ENCODE peak calls at places on chromosomes 16 and 17, in four cellular contexts. U is IMR-90, L is A549, T is GM12878. C is an unnamed sample.

GRCh38 chr17:81420769-81421462 is 25.7 kb downstream of the BAHCC1 start:
- DNase-seq in U (peak; percentile 49), L (no peak), T (no peak), C (no peak)

GRCh38 chr17:60256174-60256573 is 106.4 kb downstream of the CA4 start:
- DNase-seq in U (peak; percentile 51), T (no peak), L (no peak), C (no peak)

GRCh38 chr17:10114931-10115535 is 83.4 kb downstream of the GAS7 start:
- DNase-seq in U (peak; percentile 97), L (peak; percentile 87), T (peak; percentile 13), C (no peak)

GRCh38 chr17:61002316-61002736 is 324.7 kb downstream of the BCAS3 start:
- DNase-seq in T (no peak), U (peak; percentile 79), L (peak; percentile 7), C (peak; percentile 8)

GRCh38 chr17:82391496-82392066 is 20.0 kb downstream of the UTS2R start:
- DNase-seq in U (no peak), L (no peak), T (no peak), C (no peak)

GRCh38 chr17:45092932-45093430 is 31.9 kb downstream of the NMT1 start:
- DNase-seq in L (peak; percentile 99), U (peak; percentile 99), T (no peak), C (no peak)

GRCh38 chr17:12438212-12438611 is 227.5 kb upstream of the MYOCD start:
- DNase-seq in L (no peak), U (no peak), T (no peak), C (no peak)

GRCh38 chr16:86016201-86016965 is 117.4 kb downstream of the IRF8 start:
- DNase-seq in T (peak; percentile 59), U (peak; percentile 70), L (peak; percentile 79), C (peak; percentile 63)

GRCh38 chr16:58460219-58460610 is 39.7 kb upstream of the NDRG4 start:
- DNase-seq in U (no peak), T (no peak), L (no peak), C (no peak)

GRCh38 chr16:58461640-58462039 is 38.3 kb upstream of the NDRG4 start:
- DNase-seq in L (no peak), T (no peak), U (no peak), C (no peak)

GRCh38 chr16:58461056-58461455 is 38.9 kb upstream of the NDRG4 start:
- DNase-seq in L (no peak), U (no peak), T (no peak), C (no peak)

GRCh38 chr16:58458634-58459343 is 41.2 kb upstream of the NDRG4 start:
- DNase-seq in L (no peak), T (no peak), U (no peak), C (no peak)

DNA sequence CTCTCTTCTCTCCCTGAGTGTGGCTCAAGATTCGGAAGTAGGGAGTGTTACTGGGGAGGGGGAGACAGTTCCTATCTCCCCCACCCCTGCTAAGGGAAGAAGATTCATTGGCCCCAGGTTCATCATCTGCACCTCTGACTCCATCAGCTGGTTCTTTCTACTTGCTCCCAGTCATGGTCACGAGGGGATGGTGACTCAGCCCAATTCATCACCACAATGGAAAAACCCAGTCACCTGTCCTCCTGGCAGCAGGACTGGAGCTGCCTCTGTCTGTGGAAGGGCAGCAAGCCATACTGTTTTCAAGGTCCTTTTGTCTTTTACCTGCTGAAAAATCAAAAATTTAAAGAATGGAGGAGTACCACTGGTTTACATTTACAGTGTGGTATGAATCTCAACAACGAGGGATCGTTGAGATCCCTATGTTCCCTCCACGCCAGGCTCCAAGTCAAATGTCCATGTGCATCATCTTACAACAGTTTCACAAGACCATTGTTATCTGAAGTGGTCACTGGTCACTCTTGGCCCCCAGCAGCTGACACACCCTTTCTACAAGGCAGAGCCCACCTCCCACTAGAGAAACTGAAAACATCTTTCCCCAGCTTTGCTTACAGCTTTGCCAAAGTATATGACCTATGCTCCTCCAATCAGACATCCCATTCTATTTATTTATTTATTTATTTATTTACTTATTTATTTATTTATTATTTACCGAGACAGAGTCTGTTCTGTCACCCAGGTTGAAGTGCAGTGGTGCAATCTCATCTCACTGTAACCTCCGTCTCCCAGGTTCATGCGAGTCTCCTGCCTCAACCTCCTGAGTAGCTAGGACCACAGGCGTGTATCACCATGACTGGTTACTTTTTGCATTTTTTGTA is 40.4 kb upstream of the NDRG4 start:
- DNase-seq in L (peak; percentile 68), T (no peak), U (peak; percentile 43), C (no peak)
- TF ChIP-seq ELK1 in L (no peak), T (no peak), U (no peak), C (no peak)

GRCh38 chr16:4213721-4214120 is 28.2 kb downstream of the SRL start:
- DNase-seq in U (no peak), T (no peak), L (no peak), C (no peak)
- TF ChIP-seq ELK1 in U (no peak), T (no peak), L (no peak), C (no peak)

GRCh38 chr17:56624315-56624714 is 30.8 kb downstream of the NOG start:
- DNase-seq in T (no peak), L (no peak), U (no peak), C (no peak)
- TF ChIP-seq ELK1 in T (no peak), L (no peak), U (no peak), C (no peak)

GRCh38 chr16:1524366-1524765 is 9.1 kb upstream of the TMEM204 start:
- DNase-seq in U (no peak), L (no peak), T (no peak), C (no peak)

GRCh38 chr16:1518626-1519135 is 14.8 kb upstream of the TMEM204 start:
- DNase-seq in U (no peak), L (no peak), T (no peak), C (no peak)

GRCh38 chr16:1519831-1520230 is 13.6 kb upstream of the TMEM204 start:
- DNase-seq in L (no peak), U (no peak), T (no peak), C (no peak)

GRCh38 chr16:1523581-1524245 is 9.8 kb upstream of the TMEM204 start:
- DNase-seq in L (no peak), U (no peak), T (no peak), C (no peak)

DNA sequence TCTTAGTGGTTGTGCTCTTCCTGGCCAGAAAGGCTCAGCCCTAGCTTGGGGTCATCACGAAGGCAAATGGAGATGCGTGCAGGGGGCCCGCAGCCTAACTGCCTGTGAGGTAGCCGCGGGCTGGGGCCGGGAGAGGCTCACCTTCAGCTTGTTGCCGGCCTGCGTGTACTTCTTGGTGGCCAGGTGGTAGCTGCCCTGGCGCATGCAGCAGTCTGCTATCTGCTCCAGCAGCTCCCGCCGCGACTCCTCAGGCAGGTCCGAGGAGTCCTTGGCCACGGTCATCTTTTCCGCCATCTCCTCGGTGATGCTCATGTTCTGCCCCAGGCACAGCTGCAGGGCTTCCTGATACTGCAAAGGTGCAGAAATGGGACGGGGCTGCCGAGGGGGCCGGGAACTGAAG is 13.0 kb upstream of the TMEM204 start:
- DNase-seq in U (no peak), T (no peak), L (no peak), C (no peak)
- TF ChIP-seq ELK1 in U (no peak), T (no peak), L (no peak), C (no peak)